ENCODE peak calls at places on chromosomes 3 and 15, in ten cellular contexts. Z is skeletal muscle cell, O is foreskin fibroblast, B is psoas muscle, R is dorsolateral prefrontal cortex, W is cardiac fibroblast, F is A549, A is OCI-LY7, K is fibroblast of villous mesenchyme, T is tibial artery. P is an unnamed sample.

GRCh38 chr3:119641416-119641815 is 19.0 kb downstream of the POPDC2 start:
- DNase-seq in K (no peak), T (no peak), A (no peak), O (no peak), W (no peak), R (no peak), Z (no peak), B (no peak), F (no peak), P (no peak)

GRCh38 chr3:34919025-34919424 is 720.3 kb upstream of the ARPP21 start:
- DNase-seq in F (no peak), W (no peak), Z (no peak), A (no peak), B (no peak), T (no peak), R (no peak), O (no peak), K (no peak), P (no peak)

GRCh38 chr15:100105101-100105500 is 236.7 kb downstream of the ADAMTS17 start:
- DNase-seq in O (no peak), A (no peak), F (no peak), K (no peak), R (no peak), Z (no peak), B (no peak), T (no peak), W (no peak), P (no peak)

GRCh38 chr15:101434032-101434920 is 55.2 kb downstream of the PCSK6 start:
- DNase-seq in W (no peak), Z (no peak), B (no peak), T (no peak), A (no peak), K (peak), O (no peak), R (no peak), F (no peak), P (no peak)

GRCh38 chr3:86988235-86988634 is 2.7 kb downstream of the VGLL3 start:
- DNase-seq in W (peak), K (peak), T (no peak), F (peak), Z (peak), B (no peak), O (peak), R (no peak), A (no peak), P (no peak)

GRCh38 chr15:43762824-43763223 is 13.9 kb downstream of the ELL3 start:
- DNase-seq in F (no peak), K (peak), O (no peak), Z (no peak), W (no peak), R (no peak), B (no peak), A (no peak), T (no peak), P (no peak)

GRCh38 chr3:101850327-101851048 is 1.2 kb downstream of the NFKBIZ start:
- DNase-seq in A (peak), B (no peak), R (no peak), T (no peak), K (no peak), O (no peak), F (no peak), Z (peak), W (peak), P (peak)

GRCh38 chr3:101940521-101940992 is 91.2 kb downstream of the NFKBIZ start:
- DNase-seq in K (peak), R (no peak), O (peak), A (no peak), Z (peak), W (peak), B (peak), F (peak), T (peak), P (peak)

GRCh38 chr3:11727207-11727606 is 83.5 kb upstream of the VGLL4 start:
- DNase-seq in Z (no peak), B (no peak), A (no peak), F (no peak), R (no peak), T (no peak), O (no peak), K (no peak), W (no peak), P (no peak)

GRCh38 chr3:71684752-71685151 is 40.5 kb downstream of the EIF4E3 start:
- DNase-seq in R (no peak), F (no peak), T (no peak), K (peak), O (peak), A (no peak), W (peak), Z (no peak), B (no peak), P (no peak)

GRCh38 chr3:48405343-48405881 is 24.5 kb downstream of the PLXNB1 start:
- DNase-seq in Z (no peak), B (peak), K (no peak), W (no peak), R (peak), T (no peak), A (no peak), O (no peak), F (no peak), P (no peak)

GRCh38 chr15:38860253-38860652 is 295.6 kb upstream of the RASGRP1 start:
- DNase-seq in O (peak), Z (no peak), T (no peak), W (peak), A (no peak), K (peak), R (no peak), B (no peak), F (no peak), P (no peak)

GRCh38 chr3:185824467-185825378 is at the start of gene IGF2BP2:
- DNase-seq in Z (peak), R (no peak), O (peak), B (peak), F (peak), T (peak), W (peak), K (peak), A (peak), P (no peak)

GRCh38 chr3:24605511-24605910 is 110.9 kb upstream of the THRB start:
- DNase-seq in K (no peak), A (no peak), W (no peak), B (no peak), R (no peak), O (no peak), T (no peak), Z (no peak), F (no peak), P (no peak)

GRCh38 chr3:195270350-195271115 is 426 bp downstream of the XXYLT1 start:
- DNase-seq in F (peak), T (peak), A (peak), W (peak), B (peak), Z (no peak), O (peak), R (no peak), K (peak), P (no peak)

GRCh38 chr3:40287248-40287647 is 22.3 kb upstream of the EIF1B start:
- DNase-seq in R (no peak), K (no peak), Z (no peak), O (no peak), B (no peak), A (no peak), F (no peak), W (no peak), T (no peak), P (no peak)

GRCh38 chr15:68271854-68272471 is 5.6 kb upstream of the FEM1B start:
- DNase-seq in O (peak), A (no peak), K (peak), Z (peak), W (peak), F (peak), B (peak), T (no peak), R (peak), P (no peak)

GRCh38 chr3:72080101-72080500 is 295.2 kb upstream of the PROK2 start:
- DNase-seq in T (no peak), K (no peak), R (no peak), Z (no peak), B (no peak), F (no peak), O (no peak), A (no peak), W (no peak), P (no peak)

GRCh38 chr15:66080791-66081475 is 172.6 kb downstream of the MEGF11 start:
- DNase-seq in T (no peak), Z (peak), W (peak), R (no peak), O (peak), F (peak), B (no peak), K (peak), A (no peak), P (no peak)

GRCh38 chr15:58182460-58183163 is 44.4 kb downstream of the AQP9 start:
- DNase-seq in R (no peak), O (peak), F (peak), T (no peak), Z (no peak), K (peak), B (peak), A (peak), W (peak), P (no peak)

GRCh38 chr3:110533089-110533488 is 538.5 kb upstream of the NECTIN3 start:
- DNase-seq in T (no peak), B (no peak), A (no peak), R (no peak), O (peak), F (no peak), Z (peak), W (peak), K (peak), P (no peak)

GRCh38 chr3:27758083-27758482 is 36.0 kb upstream of the EOMES start:
- DNase-seq in Z (peak), B (no peak), W (peak), T (peak), F (peak), K (peak), A (no peak), R (no peak), O (peak), P (no peak)

GRCh38 chr3:152121292-152121654 is 147.5 kb upstream of the MBNL1 start:
- DNase-seq in K (peak), W (peak), R (no peak), B (no peak), O (peak), T (no peak), Z (peak), F (peak), A (no peak), P (no peak)

GRCh38 chr15:62935300-62936081 is 107.1 kb upstream of the TPM1 start:
- DNase-seq in O (no peak), K (peak), T (no peak), F (no peak), Z (no peak), W (no peak), R (no peak), B (no peak), A (no peak), P (no peak)

GRCh38 chr3:39479701-39480414 is 12.4 kb downstream of the MOBP start:
- DNase-seq in B (no peak), K (no peak), F (no peak), T (no peak), Z (no peak), W (no peak), A (no peak), O (no peak), R (no peak), P (no peak)

GRCh38 chr15:65028338-65028737 is 1.1 kb downstream of the MTFMT start:
- DNase-seq in A (peak), W (no peak), T (no peak), R (no peak), B (no peak), F (no peak), O (no peak), K (no peak), Z (no peak), P (no peak)

GRCh38 chr3:15638891-15639262 is 37.3 kb downstream of the BTD start:
- DNase-seq in W (peak), B (no peak), O (no peak), A (no peak), T (no peak), Z (no peak), R (no peak), F (no peak), K (no peak), P (no peak)

GRCh38 chr3:187618732-187619131 is 51.5 kb downstream of the SST start:
- DNase-seq in B (no peak), Z (no peak), F (no peak), R (no peak), O (no peak), W (no peak), A (no peak), T (no peak), K (no peak), P (no peak)

GRCh38 chr15:43189296-43189695 is 4.1 kb downstream of the CCNDBP1 start:
- DNase-seq in R (no peak), O (no peak), Z (no peak), T (no peak), K (no peak), W (peak), B (no peak), A (no peak), F (no peak), P (no peak)

GRCh38 chr3:148852271-148853000 is 12.7 kb upstream of the CPA3 start:
- DNase-seq in T (no peak), K (no peak), F (no peak), Z (no peak), W (no peak), O (no peak), R (no peak), B (no peak), A (no peak), P (no peak)

GRCh38 chr3:129054605-129055104 is 5.9 kb upstream of the GP9 start:
- DNase-seq in K (no peak), Z (no peak), R (no peak), F (no peak), A (no peak), O (no peak), W (no peak), T (no peak), B (no peak), P (no peak)

GRCh38 chr15:70569139-70569717 is 194.1 kb downstream of the UACA start:
- DNase-seq in O (peak), T (no peak), K (peak), F (peak), Z (peak), R (no peak), A (no peak), W (peak), B (no peak), P (peak)

GRCh38 chr3:129936757-129937156 is 37.8 kb upstream of the TRH start:
- DNase-seq in B (no peak), A (no peak), W (peak), K (peak), R (no peak), F (peak), T (no peak), O (peak), Z (peak), P (no peak)

GRCh38 chr15:52144656-52145055 is 32.1 kb upstream of the BCL2L10 start:
- DNase-seq in O (peak), W (peak), A (no peak), R (no peak), F (peak), Z (peak), B (no peak), K (peak), T (no peak), P (no peak)

GRCh38 chr3:194255252-194256039 is 95.7 kb downstream of the CPN2 start:
- DNase-seq in K (peak), T (peak), A (peak), W (peak), F (no peak), R (no peak), B (peak), O (no peak), Z (no peak), P (no peak)

DNA sequence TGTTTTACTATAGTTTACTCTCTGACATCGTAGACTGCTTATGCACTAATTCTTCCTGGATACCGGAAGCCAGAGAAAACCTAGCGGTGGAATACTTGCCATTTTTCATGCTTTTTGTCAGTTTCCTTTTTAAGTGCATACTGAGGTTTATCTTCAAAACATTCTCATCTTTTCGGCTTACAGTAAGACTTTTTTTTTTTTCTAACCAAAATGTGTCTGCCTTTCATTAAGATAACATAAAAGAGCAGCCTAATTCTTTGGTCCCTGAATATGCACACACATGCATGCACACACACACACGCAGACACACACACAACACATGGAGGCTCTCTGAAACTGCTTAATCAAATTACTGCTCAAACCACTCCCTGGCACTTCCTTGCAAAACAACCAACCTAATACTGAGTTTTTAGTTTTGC is 1.3 kb downstream of the ZNF445 start:
- DNase-seq in T (no peak), R (no peak), W (peak), K (peak), F (no peak), A (peak), B (no peak), O (peak), Z (no peak), P (peak)
- H3K4me3 ChIP-seq in T (peak), R (peak), W (peak), K (peak), F (peak), A (peak), B (peak), O (peak), Z (peak), P (peak)

GRCh38 chr15:33194237-33194636 is 277 bp downstream of the FMN1 start:
- DNase-seq in B (no peak), T (no peak), K (no peak), O (no peak), A (no peak), Z (no peak), R (no peak), F (no peak), W (no peak), P (no peak)

GRCh38 chr15:33191641-33192040 is 2.9 kb downstream of the FMN1 start:
- DNase-seq in Z (no peak), K (no peak), T (no peak), R (no peak), F (no peak), A (no peak), W (no peak), O (no peak), B (no peak), P (no peak)

GRCh38 chr15:33197636-33198035 is 3.1 kb upstream of the FMN1 start:
- DNase-seq in T (no peak), A (no peak), F (no peak), O (no peak), R (no peak), Z (no peak), B (no peak), W (no peak), K (no peak), P (no peak)

GRCh38 chr15:33195283-33195682 is 769 bp upstream of the FMN1 start:
- DNase-seq in R (no peak), Z (no peak), B (no peak), T (no peak), F (no peak), O (no peak), K (no peak), A (peak), W (no peak), P (no peak)

DNA sequence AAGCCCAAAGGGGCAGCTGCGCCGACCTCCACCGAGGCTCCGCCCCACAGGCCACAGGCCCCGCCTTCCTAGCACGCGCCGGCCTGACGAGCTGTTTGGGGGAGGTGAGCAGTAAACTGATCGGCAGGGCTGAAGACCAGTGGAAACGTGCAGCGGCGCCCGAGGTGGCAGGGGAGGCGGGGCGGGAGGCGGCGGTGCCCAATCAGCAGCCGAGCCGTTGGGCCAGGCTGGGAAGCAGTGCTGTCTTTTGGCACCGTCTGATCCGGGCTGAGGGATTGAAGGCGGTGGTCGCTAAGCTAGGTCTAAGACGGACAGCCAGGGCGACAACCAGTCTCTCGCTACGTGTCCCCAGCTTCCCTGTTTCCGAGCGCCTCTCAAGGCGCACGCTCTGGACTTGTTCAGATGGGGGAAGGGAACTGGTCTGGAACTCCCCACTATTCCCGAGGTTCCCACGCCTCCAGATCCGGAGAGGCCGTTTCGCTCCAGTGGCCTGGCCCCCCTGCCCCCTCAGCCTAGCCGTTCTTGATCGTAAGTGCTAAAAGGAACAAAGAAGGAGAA is at the start of gene FMN1:
- DNase-seq in T (peak), B (peak), K (peak), W (peak), O (peak), Z (peak), F (peak), A (peak), R (peak), P (no peak)
- H3K4me3 ChIP-seq in T (peak), B (peak), K (peak), W (peak), O (peak), Z (peak), F (peak), A (peak), R (peak), P (no peak)

GRCh38 chr15:89091667-89092220 is 3.5 kb downstream of the ABHD2 start:
- DNase-seq in R (no peak), W (no peak), A (no peak), B (no peak), Z (no peak), O (no peak), K (no peak), T (no peak), F (no peak), P (no peak)
- H3K4me3 ChIP-seq in R (peak), W (no peak), A (no peak), B (peak), Z (peak), O (no peak), K (no peak), T (peak), F (peak), P (no peak)

GRCh38 chr3:57064615-57065014 is 4.2 kb downstream of the SPATA12 start:
- DNase-seq in R (no peak), O (no peak), Z (no peak), T (no peak), B (no peak), W (no peak), K (peak), F (no peak), A (no peak), P (no peak)

GRCh38 chr3:57066471-57066870 is 6.0 kb downstream of the SPATA12 start:
- DNase-seq in R (no peak), K (no peak), B (no peak), O (no peak), A (no peak), Z (no peak), T (no peak), W (no peak), F (no peak), P (no peak)

GRCh38 chr3:57069471-57070010 is 9.1 kb downstream of the SPATA12 start:
- DNase-seq in F (no peak), A (peak), Z (no peak), T (no peak), B (no peak), O (no peak), W (no peak), K (no peak), R (no peak), P (no peak)

GRCh38 chr3:57065588-57065987 is 5.1 kb downstream of the SPATA12 start:
- DNase-seq in T (no peak), R (no peak), F (no peak), W (no peak), O (no peak), Z (no peak), B (no peak), A (peak), K (no peak), P (no peak)

DNA sequence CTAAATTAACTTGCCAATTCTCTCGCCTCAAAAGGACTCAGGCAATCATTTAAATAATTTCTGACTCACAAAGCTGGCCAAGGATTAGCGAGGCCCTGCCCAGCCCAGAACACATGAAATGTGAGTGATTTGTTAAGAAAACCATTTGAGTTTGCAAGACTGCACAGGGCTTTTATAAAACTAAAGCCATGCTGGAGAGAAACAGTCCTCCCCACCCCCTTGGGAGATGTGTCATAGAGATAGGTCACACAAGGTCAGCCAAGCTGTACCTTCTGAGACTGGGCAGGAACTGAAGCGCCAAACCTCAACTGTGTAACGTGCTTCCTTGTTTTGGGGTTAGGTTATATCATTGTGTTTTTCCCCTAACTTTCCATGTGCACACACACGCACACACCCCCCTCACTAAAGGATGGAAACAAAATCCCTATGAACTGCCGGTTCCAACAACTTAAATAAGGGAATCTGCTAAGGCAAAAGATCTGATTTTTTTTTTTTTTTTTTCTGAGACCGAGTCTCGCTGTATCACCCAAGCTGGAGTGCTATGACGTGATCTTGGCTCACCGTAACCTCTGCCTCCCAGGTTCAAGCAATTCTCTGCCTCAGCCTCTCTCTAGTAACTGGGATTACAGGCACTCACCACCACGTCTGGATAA is 8.1 kb downstream of the SPATA12 start:
- DNase-seq in Z (peak), R (no peak), W (peak), F (peak), A (peak), T (peak), K (peak), O (peak), B (peak), P (no peak)
- H3K4me3 ChIP-seq in Z (no peak), R (no peak), W (no peak), F (no peak), A (peak), T (no peak), K (no peak), O (no peak), B (no peak), P (no peak)